ENCODE peak calls at places on chromosomes 2 and 18, in seven cellular contexts. N is cardiac fibroblast, C is body of pancreas, J is skeletal muscle cell, Y is mucosa of descending colon, W is tibial artery, K is foreskin fibroblast. E is an unnamed sample.

GRCh38 chr2:61493523-61493942 is 22.6 kb upstream of the USP34 start:
- DNase-seq in C (no peak), W (no peak), N (peak), Y (no peak), J (no peak), K (no peak), E (no peak)

GRCh38 chr2:98935111-98935770 is 784 bp downstream of the CRACDL start:
- DNase-seq in Y (no peak), C (no peak), N (no peak), W (no peak), K (no peak), J (no peak), E (no peak)

GRCh38 chr2:66508358-66509071 is 73.6 kb downstream of the MEIS1 start:
- DNase-seq in J (no peak), W (no peak), K (no peak), N (peak), C (no peak), Y (no peak), E (no peak)

GRCh38 chr2:172099472-172100079 is 3.1 kb downstream of the DLX2 start:
- DNase-seq in K (no peak), W (no peak), C (no peak), J (no peak), N (no peak), Y (no peak), E (no peak)

GRCh38 chr2:199310654-199311275 is 147.0 kb downstream of the SATB2 start:
- DNase-seq in C (no peak), N (no peak), Y (no peak), J (no peak), K (no peak), W (no peak), E (no peak)

GRCh38 chr2:144459937-144460336 is 60.0 kb downstream of the ZEB2 start:
- DNase-seq in C (no peak), N (peak), J (no peak), Y (no peak), W (no peak), K (peak), E (no peak)

GRCh38 chr2:84959045-84959493 is 11.9 kb upstream of the KCMF1 start:
- DNase-seq in W (no peak), N (peak), K (peak), Y (no peak), C (peak), J (peak), E (no peak)

GRCh38 chr2:17136895-17137294 is 381.3 kb downstream of the RAD51AP2 start:
- DNase-seq in K (peak), C (no peak), N (no peak), J (no peak), Y (no peak), W (no peak), E (no peak)

GRCh38 chr18:49639643-49640361 is 77.9 kb downstream of the LIPG start:
- DNase-seq in K (no peak), J (peak), Y (no peak), N (peak), W (no peak), C (peak), E (no peak)

GRCh38 chr18:32301976-32302743 is 112.3 kb downstream of the MEP1B start:
- DNase-seq in W (no peak), N (peak), K (peak), C (no peak), J (peak), Y (no peak), E (peak)
- H3K4me3 ChIP-seq in W (no peak), N (no peak), K (no peak), C (no peak), J (no peak), Y (no peak), E (no peak)

GRCh38 chr2:11482473-11483031 is 16.6 kb upstream of the E2F6 start:
- DNase-seq in N (no peak), J (no peak), W (no peak), Y (no peak), C (no peak), K (no peak), E (no peak)
- H3K4me3 ChIP-seq in N (no peak), J (peak), W (peak), Y (no peak), C (peak), K (peak), E (no peak)

GRCh38 chr2:73173781-73174180 is 28.6 kb upstream of the NOTO start:
- DNase-seq in K (no peak), J (no peak), N (no peak), W (no peak), C (no peak), Y (no peak), E (no peak)

GRCh38 chr2:73176205-73176880 is 26.0 kb upstream of the NOTO start:
- DNase-seq in J (no peak), K (no peak), N (no peak), W (peak), C (peak), Y (peak), E (no peak)

GRCh38 chr2:73174244-73174643 is 28.1 kb upstream of the NOTO start:
- DNase-seq in K (no peak), N (no peak), Y (no peak), J (no peak), W (no peak), C (no peak), E (no peak)

GRCh38 chr2:73175663-73176204 is 26.6 kb upstream of the NOTO start:
- DNase-seq in C (peak), N (peak), K (peak), W (peak), J (no peak), Y (peak), E (no peak)

DNA sequence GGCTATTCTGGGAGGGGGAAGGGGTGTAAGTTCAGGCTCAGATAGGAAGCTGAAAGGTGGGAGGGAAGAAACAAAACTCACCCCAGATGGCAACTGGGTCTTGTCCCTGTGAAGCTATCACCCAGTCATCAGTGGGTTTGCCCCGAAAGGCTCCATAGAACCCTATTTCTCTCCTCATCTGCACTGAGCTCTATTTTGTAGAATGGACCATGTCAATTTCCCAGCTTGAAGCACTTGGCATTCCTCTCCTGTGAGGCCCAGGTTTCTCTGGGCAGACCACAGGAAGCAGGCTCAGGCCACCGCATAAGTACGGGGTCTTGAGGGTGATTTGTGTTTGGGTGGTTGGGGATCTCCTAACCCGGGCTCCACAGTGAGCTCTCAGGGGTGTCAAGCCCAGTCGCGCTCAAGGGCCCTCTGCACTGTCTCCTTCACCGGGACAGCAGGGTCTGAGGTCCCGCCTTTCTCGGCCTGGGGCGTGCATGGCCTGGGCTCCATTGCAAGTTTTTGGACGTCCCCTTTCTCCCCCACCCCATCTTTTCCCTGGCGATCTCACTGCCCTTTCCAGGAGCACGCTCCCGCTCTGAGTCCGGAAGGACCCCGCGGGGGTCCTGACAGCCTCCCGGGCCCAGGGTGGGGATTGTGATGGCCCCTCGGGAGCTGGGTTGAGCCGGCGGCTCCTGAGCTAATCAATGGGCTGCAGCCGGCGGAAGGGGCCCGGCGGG is 27.3 kb upstream of the NOTO start:
- DNase-seq in N (no peak), J (no peak), K (no peak), C (no peak), Y (no peak), W (no peak), E (no peak)
- H3K4me3 ChIP-seq in N (peak), J (peak), K (peak), C (no peak), Y (no peak), W (peak), E (peak)

GRCh38 chr2:210299974-210300373 is 15.0 kb downstream of the MYL1 start:
- DNase-seq in N (no peak), K (no peak), J (no peak), W (no peak), C (no peak), Y (no peak), E (no peak)

GRCh38 chr2:210302326-210302725 is 12.6 kb downstream of the MYL1 start:
- DNase-seq in N (no peak), Y (no peak), J (no peak), W (no peak), C (no peak), K (no peak), E (no peak)

GRCh38 chr2:210303498-210303897 is 11.5 kb downstream of the MYL1 start:
- DNase-seq in K (no peak), J (no peak), C (no peak), Y (no peak), N (no peak), W (no peak), E (no peak)
- H3K4me3 ChIP-seq in K (no peak), J (no peak), C (no peak), Y (no peak), N (no peak), W (no peak), E (no peak)

GRCh38 chr2:96146151-96146880 is 1.1 kb upstream of the DUSP2 start:
- DNase-seq in J (no peak), K (no peak), Y (peak), C (no peak), N (no peak), W (peak), E (no peak)

GRCh38 chr2:96150007-96150406 is 4.8 kb upstream of the DUSP2 start:
- DNase-seq in N (no peak), W (no peak), K (no peak), C (no peak), J (no peak), Y (peak), E (no peak)

GRCh38 chr2:96147593-96148201 is 2.5 kb upstream of the DUSP2 start:
- DNase-seq in W (no peak), N (no peak), Y (peak), J (no peak), K (no peak), C (no peak), E (no peak)

GRCh38 chr2:96146881-96147592 is 1.8 kb upstream of the DUSP2 start:
- DNase-seq in W (no peak), J (no peak), C (no peak), Y (peak), N (no peak), K (no peak), E (no peak)

DNA sequence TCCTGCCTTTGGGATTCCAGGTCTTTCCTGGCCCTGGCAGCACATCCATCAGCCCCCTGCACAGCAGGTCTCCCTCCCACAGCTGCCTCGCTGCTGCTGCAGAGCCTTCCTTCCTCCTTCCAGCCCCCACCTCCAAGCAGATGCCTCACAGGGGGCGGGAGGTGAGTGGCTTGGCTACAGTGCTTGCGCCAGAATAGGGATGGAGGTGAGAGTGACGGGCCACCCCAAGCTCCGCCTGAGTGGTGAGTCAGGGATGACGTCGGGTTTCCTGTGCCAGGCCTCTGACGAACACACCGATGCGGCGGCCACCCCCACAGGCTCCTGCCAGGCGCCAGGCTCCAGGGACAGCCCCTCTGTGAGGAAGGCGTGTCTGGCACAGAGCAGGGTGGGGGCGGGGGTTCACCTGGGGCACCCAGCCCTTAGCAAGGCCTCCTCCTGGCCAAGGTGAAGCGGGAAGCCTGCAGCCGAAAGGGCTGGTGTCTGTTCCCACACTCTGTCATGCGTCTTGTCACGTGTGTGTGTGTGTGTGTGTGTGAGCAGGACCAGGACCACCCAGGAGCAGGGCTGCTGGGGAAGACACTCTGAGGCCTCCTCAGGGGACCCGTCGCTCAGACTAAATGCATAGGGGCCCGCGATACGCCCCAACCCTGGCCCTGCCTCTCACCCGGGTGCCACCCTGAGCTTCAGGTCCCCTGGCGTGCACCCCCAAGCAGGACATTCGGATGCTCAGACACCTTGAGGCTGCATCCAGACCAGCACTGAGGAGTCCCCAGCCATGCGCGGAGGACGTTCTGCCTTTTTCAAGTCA is 3.4 kb upstream of the DUSP2 start:
- DNase-seq in Y (peak), J (peak), W (peak), N (peak), K (peak), C (peak), E (peak)
- H3K4me3 ChIP-seq in Y (no peak), J (no peak), W (no peak), N (no peak), K (no peak), C (no peak), E (no peak)

DNA sequence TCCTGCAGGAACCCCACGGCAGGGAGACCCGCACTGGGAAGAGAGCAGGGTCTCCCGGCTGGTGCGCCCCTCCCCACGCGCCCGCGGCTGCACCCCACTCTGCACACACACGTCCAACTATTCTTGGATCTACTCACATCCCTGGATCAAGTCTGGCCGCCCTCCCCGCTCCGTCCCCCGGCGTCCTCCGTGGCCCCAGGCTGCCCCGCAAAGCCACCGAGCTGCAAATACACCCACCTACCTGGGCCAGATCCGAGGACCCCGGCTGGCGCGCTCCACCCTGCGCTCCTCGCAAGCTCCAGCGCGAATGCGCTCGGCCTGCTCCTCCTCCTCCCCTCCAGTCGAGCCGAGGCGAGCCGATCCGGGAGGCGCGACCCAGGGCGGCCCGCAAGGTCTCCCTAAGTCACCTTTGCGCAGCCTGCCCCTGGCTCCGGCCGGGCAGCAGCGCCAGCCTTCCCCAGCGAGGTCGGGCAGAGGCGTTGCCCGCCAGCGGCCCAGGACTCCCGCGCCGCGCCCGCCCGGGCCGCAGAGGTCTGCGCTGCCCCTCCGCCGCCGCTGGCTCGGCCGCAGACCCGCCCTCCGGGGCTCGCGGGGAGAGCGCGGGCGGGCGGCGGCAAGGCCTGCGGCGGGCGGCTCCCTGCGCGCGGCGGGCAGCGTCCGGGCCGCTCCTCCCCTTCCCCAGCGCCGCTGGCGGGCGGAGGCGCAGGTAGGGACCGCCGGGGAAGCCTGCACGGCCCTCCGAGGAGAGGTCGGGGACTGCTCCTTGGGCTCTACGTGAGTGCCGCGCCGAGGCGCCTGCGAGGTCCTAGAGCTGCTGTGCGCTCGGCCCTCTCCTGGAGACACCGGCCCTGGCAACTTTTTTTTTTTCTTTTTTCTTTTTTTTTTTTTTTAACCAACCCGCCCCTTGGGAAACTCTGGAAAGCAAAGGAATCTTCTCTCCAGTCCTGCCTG is 126.0 kb downstream of the OSBPL1A start:
- DNase-seq in K (peak), C (peak), Y (peak), J (peak), W (peak), N (peak), E (no peak)
- H3K4me3 ChIP-seq in K (peak), C (peak), Y (peak), J (peak), W (peak), N (peak), E (peak)

GRCh38 chr2:177394622-177395021 is 2.0 kb downstream of the AGPS start:
- DNase-seq in K (no peak), W (no peak), Y (no peak), J (no peak), N (no peak), C (no peak), E (no peak)

GRCh38 chr2:177397501-177398289 is 5.1 kb downstream of the AGPS start:
- DNase-seq in J (peak), K (peak), Y (peak), N (peak), W (no peak), C (no peak), E (peak)

GRCh38 chr2:177398290-177398683 is 5.7 kb downstream of the AGPS start:
- DNase-seq in W (no peak), K (no peak), Y (no peak), J (no peak), N (no peak), C (no peak), E (no peak)

GRCh38 chr2:177395594-177395993 is 3.0 kb downstream of the AGPS start:
- DNase-seq in J (no peak), Y (no peak), C (no peak), W (no peak), N (no peak), K (no peak), E (no peak)

GRCh38 chr2:177396630-177397460 is 4.3 kb downstream of the AGPS start:
- DNase-seq in Y (no peak), K (peak), C (no peak), N (peak), J (peak), W (no peak), E (no peak)
- H3K4me3 ChIP-seq in Y (no peak), K (no peak), C (no peak), N (no peak), J (no peak), W (no peak), E (no peak)